ENCODE peak calls at places on chromosomes 6 and 20, in seven cellular contexts. E is SK-N-SH, P is small intestine, C is thoracic aorta, L is AG04450, R is upper lobe of right lung, D is left ventricle myocardium inferior. O is an unnamed sample.

GRCh38 chr6:6007311-6008113 is 787 bp upstream of the NRN1 start:
- DNase-seq in E (peak; percentile 68), P (no peak), C (no peak), L (no peak), R (no peak), D (no peak), O (no peak)

GRCh38 chr6:26607434-26608230 is 10.9 kb downstream of the ABT1 start:
- DNase-seq in E (peak; percentile 71), P (peak; percentile 74), C (no peak), L (peak; percentile 24), R (no peak), D (no peak), O (peak; percentile 75)

GRCh38 chr20:41249781-41250281 is 67.7 kb downstream of the ZHX3 start:
- DNase-seq in E (peak; percentile 18), P (no peak), C (no peak), L (no peak), R (no peak), D (no peak), O (no peak)

GRCh38 chr6:49913656-49914055 is 47.3 kb upstream of the CRISP1 start:
- DNase-seq in E (no peak), P (no peak), C (no peak), L (no peak), R (no peak), D (no peak), O (no peak)

GRCh38 chr6:54516331-54516730 is 208.1 kb downstream of the TINAG start:
- DNase-seq in E (no peak), P (no peak), C (no peak), L (no peak), R (no peak), D (no peak), O (no peak)

GRCh38 chr6:148650941-148651540 is 95.8 kb upstream of the UST start:
- DNase-seq in E (no peak), P (no peak), C (no peak), L (no peak), R (no peak), D (no peak), O (no peak)

GRCh38 chr20:2838847-2839671 is 1.4 kb downstream of the PCED1A start:
- DNase-seq in E (no peak), P (no peak), C (no peak), L (no peak), R (peak; percentile 45), D (no peak), O (no peak)

GRCh38 chr6:38024908-38025307 is 205.4 kb downstream of the ZFAND3 start:
- DNase-seq in E (no peak), P (no peak), C (no peak), L (no peak), R (no peak), D (no peak), O (no peak)

GRCh38 chr6:90216081-90216977 is 80.3 kb downstream of the BACH2 start:
- DNase-seq in E (no peak), P (no peak), C (no peak), L (no peak), R (no peak), D (no peak), O (peak; percentile 26)

GRCh38 chr6:130961148-130961547 is 101.9 kb downstream of the EPB41L2 start:
- DNase-seq in E (no peak), P (no peak), C (no peak), L (no peak), R (no peak), D (no peak), O (no peak)

GRCh38 chr6:47069156-47069555 is 27.0 kb upstream of the ADGRF1 start:
- DNase-seq in E (no peak), P (no peak), C (no peak), L (no peak), R (no peak), D (no peak), O (no peak)

GRCh38 chr6:132715204-132715603 is 1.3 kb upstream of the VNN1 start:
- DNase-seq in E (peak; percentile 17), P (peak; percentile 91), C (no peak), L (peak; percentile 52), R (no peak), D (no peak), O (no peak)

GRCh38 chr6:15628499-15629131 is 34.2 kb downstream of the DTNBP1 start:
- DNase-seq in E (no peak), P (no peak), C (no peak), L (peak; percentile 74), R (no peak), D (no peak), O (no peak)

GRCh38 chr6:32118782-32119628 is 9.0 kb downstream of the ATF6B start:
- DNase-seq in E (peak; percentile 83), P (peak; percentile 83), C (no peak), L (peak; percentile 74), R (peak; percentile 91), D (peak; percentile 88), O (peak; percentile 92)

GRCh38 chr6:155402656-155403304 is 52.9 kb downstream of the NOX3 start:
- DNase-seq in E (no peak), P (no peak), C (no peak), L (no peak), R (no peak), D (no peak), O (peak; percentile 71)

GRCh38 chr6:129889580-129889979 is 28.5 kb upstream of the TMEM244 start:
- DNase-seq in E (no peak), P (no peak), C (no peak), L (peak; percentile 42), R (no peak), D (no peak), O (no peak)

GRCh38 chr6:35724471-35724870 is 12.4 kb upstream of the ARMC12 start:
- DNase-seq in E (no peak), P (no peak), C (no peak), L (no peak), R (peak; percentile 21), D (no peak), O (no peak)

GRCh38 chr6:23418095-23418494 is 707.9 kb upstream of the NRSN1 start:
- DNase-seq in E (no peak), P (no peak), C (no peak), L (no peak), R (no peak), D (no peak), O (no peak)

GRCh38 chr6:28981391-28981832 is 23.7 kb downstream of the ZNF311 start:
- DNase-seq in E (peak; percentile 33), P (peak; percentile 74), C (no peak), L (no peak), R (no peak), D (peak; percentile 56), O (peak; percentile 72)

GRCh38 chr6:2957696-2958330 is 13.6 kb downstream of the SERPINB6 start:
- DNase-seq in E (no peak), P (no peak), C (no peak), L (no peak), R (no peak), D (peak; percentile 71), O (peak; percentile 18)

GRCh38 chr6:7153807-7154206 is 46.0 kb downstream of the RREB1 start:
- DNase-seq in E (no peak), P (no peak), C (no peak), L (no peak), R (no peak), D (no peak), O (no peak)

GRCh38 chr20:59434950-59435349 is 134.5 kb downstream of the EDN3 start:
- DNase-seq in E (no peak), P (no peak), C (no peak), L (no peak), R (no peak), D (no peak), O (no peak)

GRCh38 chr20:58583141-58583540 is 67.9 kb upstream of the APCDD1L start:
- DNase-seq in E (no peak), P (no peak), C (no peak), L (no peak), R (no peak), D (no peak), O (no peak)

GRCh38 chr20:14919473-14920157 is 582.2 kb upstream of the FLRT3 start:
- DNase-seq in E (no peak), P (peak; percentile 66), C (no peak), L (no peak), R (peak; percentile 66), D (no peak), O (no peak)

GRCh38 chr6:33947047-33947446 is 143.2 kb upstream of the MLN start:
- DNase-seq in E (no peak), P (no peak), C (no peak), L (no peak), R (peak; percentile 54), D (no peak), O (no peak)

GRCh38 chr6:136739501-136739900 is 52.8 kb downstream of the MAP3K5 start:
- DNase-seq in E (no peak), P (no peak), C (no peak), L (no peak), R (no peak), D (no peak), O (no peak)
- H3K27ac ChIP-seq in E (no peak overlapping the region), P (no peak overlapping the region), C (peak overlapping the region; percentile 73), L (peak overlapping the region; percentile 62), R (peak overlapping the region; percentile 75), D (peak overlapping the region; percentile 76), O (no peak overlapping the region)

DNA sequence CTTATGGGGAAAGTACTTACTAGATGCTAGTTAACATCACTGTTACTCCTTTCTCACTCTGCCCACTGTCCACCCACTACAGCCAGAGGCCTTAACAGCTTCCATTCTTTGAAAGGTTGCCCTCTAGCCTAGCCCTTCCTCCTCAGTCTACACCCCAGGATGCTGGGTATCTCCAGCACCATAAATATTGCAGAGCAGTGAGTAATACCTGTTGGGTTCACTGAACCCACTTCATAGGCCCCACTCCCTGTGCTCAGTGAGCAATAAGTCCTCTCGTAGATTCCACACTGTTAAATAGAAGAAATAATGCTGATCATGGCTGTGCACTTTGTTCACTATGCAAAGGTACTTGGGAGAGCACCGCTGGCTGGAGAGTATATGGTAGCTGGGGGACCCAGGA is 87.4 kb downstream of the RSPH3 start:
- DNase-seq in E (no peak), P (peak; percentile 34), C (no peak), L (no peak), R (no peak), D (no peak), O (no peak)
- H3K4me3 ChIP-seq in E (no peak overlapping the region), P (no peak overlapping the region), C (no peak overlapping the region), L (no peak overlapping the region), R (no peak overlapping the region), D (no peak overlapping the region), O (no peak overlapping the region)

GRCh38 chr6:24778878-24779277 is 4.1 kb downstream of the GMNN start:
- DNase-seq in E (no peak), P (no peak), C (no peak), L (no peak), R (no peak), D (no peak), O (no peak)

GRCh38 chr6:24778121-24778520 is 3.4 kb downstream of the GMNN start:
- DNase-seq in E (no peak), P (no peak), C (no peak), L (no peak), R (no peak), D (no peak), O (no peak)

GRCh38 chr6:24777227-24777626 is 2.5 kb downstream of the GMNN start:
- DNase-seq in E (no peak), P (no peak), C (no peak), L (no peak), R (no peak), D (no peak), O (no peak)

GRCh38 chr6:24780206-24780605 is 5.5 kb downstream of the GMNN start:
- DNase-seq in E (no peak), P (no peak), C (no peak), L (no peak), R (no peak), D (no peak), O (no peak)

GRCh38 chr6:24779416-24779815 is 4.7 kb downstream of the GMNN start:
- DNase-seq in E (no peak), P (peak; percentile 68), C (no peak), L (no peak), R (no peak), D (no peak), O (no peak)
- H3K27ac ChIP-seq in E (no peak overlapping the region), P (no peak overlapping the region), C (no peak overlapping the region), L (no peak overlapping the region), R (no peak overlapping the region), D (no peak overlapping the region), O (no peak overlapping the region)

GRCh38 chr6:116764557-116764960 is 960 bp downstream of the FAM162B start:
- DNase-seq in E (peak; percentile 30), P (no peak), C (no peak), L (no peak), R (no peak), D (no peak), O (no peak)
- H3K4me3 ChIP-seq in E (no peak overlapping the region), P (peak overlapping the region; percentile 40), C (peak overlapping the region; percentile 69), L (peak overlapping the region; percentile 63), R (peak overlapping the region; percentile 59), D (peak overlapping the region; percentile 72), O (peak overlapping the region; percentile 61)